ENCODE peak calls at places on chromosomes 6 and 20, in eight cellular contexts. M is stomach, W is upper lobe of right lung, H is AG09319, T is endodermal cell, C is right atrium auricular region, D is GM10248, Z is A549. V is an unnamed sample.

GRCh38 chr6:150250826-150251225 is 108.0 kb downstream of the PPP1R14C start:
- DNase-seq in M (no peak), W (no peak), H (no peak), T (peak), C (no peak), D (no peak), Z (no peak), V (peak)

GRCh38 chr6:111515259-111515658 is 32.2 kb upstream of the REV3L start:
- DNase-seq in M (no peak), W (no peak), H (no peak), T (no peak), C (no peak), D (no peak), Z (no peak), V (no peak)

GRCh38 chr6:52261229-52261628 is 16.9 kb upstream of the IL17F start:
- DNase-seq in M (no peak), W (no peak), H (peak), T (no peak), C (no peak), D (no peak), Z (no peak), V (no peak)

GRCh38 chr6:47116616-47117015 is 74.5 kb upstream of the ADGRF1 start:
- DNase-seq in M (no peak), W (no peak), H (no peak), T (no peak), C (no peak), D (no peak), Z (no peak), V (no peak)

GRCh38 chr6:82651845-82652333 is 288.3 kb downstream of the TPBG start:
- DNase-seq in M (no peak), W (no peak), H (no peak), T (no peak), C (no peak), D (no peak), Z (no peak), V (no peak)

GRCh38 chr6:27168586-27169443 is 78.7 kb upstream of the PRSS16 start:
- DNase-seq in M (no peak), W (no peak), H (no peak), T (no peak), C (no peak), D (no peak), Z (no peak), V (no peak)

GRCh38 chr6:143621876-143622605 is 55.7 kb upstream of the PHACTR2 start:
- DNase-seq in M (no peak), W (no peak), H (no peak), T (no peak), C (no peak), D (no peak), Z (no peak), V (no peak)

GRCh38 chr6:33984466-33985332 is 161.2 kb downstream of the GRM4 start:
- DNase-seq in M (peak), W (peak), H (no peak), T (peak), C (no peak), D (no peak), Z (no peak), V (no peak)

GRCh38 chr6:139308936-139309603 is 17.3 kb upstream of the TXLNB start:
- DNase-seq in M (peak), W (no peak), H (no peak), T (no peak), C (no peak), D (no peak), Z (no peak), V (no peak)

GRCh38 chr20:42041000-42041565 is 422.9 kb upstream of the CHD6 start:
- DNase-seq in M (no peak), W (no peak), H (no peak), T (peak), C (no peak), D (no peak), Z (no peak), V (no peak)

GRCh38 chr6:168390746-168391400 is 50.1 kb upstream of the SMOC2 start:
- DNase-seq in M (peak), W (peak), H (no peak), T (no peak), C (no peak), D (no peak), Z (no peak), V (no peak)

GRCh38 chr20:1904160-1904559 is 9.0 kb downstream of the SIRPA start:
- DNase-seq in M (no peak), W (no peak), H (no peak), T (no peak), C (no peak), D (no peak), Z (no peak), V (no peak)

GRCh38 chr6:15400572-15401004 is 154.7 kb downstream of the JARID2 start:
- DNase-seq in M (no peak), W (peak), H (no peak), T (peak), C (peak), D (peak), Z (peak), V (peak)

GRCh38 chr6:138593100-138593877 is 94.0 kb upstream of the NHSL1 start:
- DNase-seq in M (peak), W (no peak), H (peak), T (peak), C (peak), D (peak), Z (peak), V (no peak)

GRCh38 chr20:2599265-2600060 is 53.0 kb upstream of the NOP56 start:
- DNase-seq in M (no peak), W (no peak), H (no peak), T (peak), C (no peak), D (no peak), Z (no peak), V (peak)

GRCh38 chr20:52305843-52306242 is 114.3 kb upstream of the ZFP64 start:
- DNase-seq in M (no peak), W (no peak), H (no peak), T (no peak), C (no peak), D (no peak), Z (no peak), V (no peak)

GRCh38 chr20:58867211-58867610 is 14.7 kb downstream of the GNAS start:
- DNase-seq in M (no peak), W (no peak), H (no peak), T (no peak), C (no peak), D (no peak), Z (no peak), V (no peak)

GRCh38 chr6:137373296-137373695 is 120.9 kb downstream of the OLIG3 start:
- DNase-seq in M (no peak), W (no peak), H (no peak), T (no peak), C (no peak), D (no peak), Z (no peak), V (no peak)

GRCh38 chr6:137372532-137372931 is 121.7 kb downstream of the OLIG3 start:
- DNase-seq in M (no peak), W (no peak), H (no peak), T (no peak), C (no peak), D (no peak), Z (no peak), V (no peak)

GRCh38 chr6:137369135-137369534 is 125.1 kb downstream of the OLIG3 start:
- DNase-seq in M (no peak), W (no peak), H (no peak), T (no peak), C (no peak), D (no peak), Z (no peak), V (no peak)

GRCh38 chr6:137370871-137371633 is 123.1 kb downstream of the OLIG3 start:
- DNase-seq in M (no peak), W (no peak), H (no peak), T (no peak), C (no peak), D (peak), Z (peak), V (no peak)

DNA sequence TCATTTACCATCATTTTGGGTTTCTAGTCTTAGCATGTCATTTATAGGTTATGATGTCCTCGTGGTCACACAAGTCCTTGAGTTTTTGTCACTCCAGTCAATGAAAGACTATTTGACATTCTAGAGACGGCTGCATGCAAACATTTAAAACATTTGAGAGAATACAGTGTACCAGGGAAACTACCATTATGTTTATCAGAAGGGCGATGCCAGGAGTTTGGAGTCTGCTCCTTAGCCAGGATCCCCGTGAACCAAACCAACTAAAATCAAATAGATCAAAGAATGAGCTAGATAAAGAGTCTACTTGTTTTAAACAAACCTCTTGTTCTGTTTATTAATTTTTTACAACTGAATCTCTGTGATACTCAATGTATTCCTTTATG is 122.6 kb downstream of the OLIG3 start:
- DNase-seq in M (no peak), W (no peak), H (no peak), T (no peak), C (no peak), D (no peak), Z (no peak), V (no peak)
- TF ChIP-seq CTCF in M (no peak), W (no peak), H (no peak), T (no peak), C (no peak), D (no peak), Z (no peak), V (peak)

GRCh38 chr20:44401052-44401769 is 45.7 kb downstream of the HNF4A start:
- DNase-seq in M (no peak), W (no peak), H (no peak), T (peak), C (no peak), D (no peak), Z (no peak), V (no peak)
- TF ChIP-seq CTCF in M (no peak), W (no peak), H (no peak), T (no peak), C (no peak), D (no peak), Z (no peak), V (no peak)

GRCh38 chr6:701696-702479 is 8.9 kb upstream of the EXOC2 start:
- DNase-seq in M (no peak), W (no peak), H (no peak), T (peak), C (no peak), D (no peak), Z (no peak), V (peak)
- TF ChIP-seq CTCF in M (no peak), W (no peak), H (no peak), T (peak), C (no peak), D (no peak), Z (no peak), V (no peak)

DNA sequence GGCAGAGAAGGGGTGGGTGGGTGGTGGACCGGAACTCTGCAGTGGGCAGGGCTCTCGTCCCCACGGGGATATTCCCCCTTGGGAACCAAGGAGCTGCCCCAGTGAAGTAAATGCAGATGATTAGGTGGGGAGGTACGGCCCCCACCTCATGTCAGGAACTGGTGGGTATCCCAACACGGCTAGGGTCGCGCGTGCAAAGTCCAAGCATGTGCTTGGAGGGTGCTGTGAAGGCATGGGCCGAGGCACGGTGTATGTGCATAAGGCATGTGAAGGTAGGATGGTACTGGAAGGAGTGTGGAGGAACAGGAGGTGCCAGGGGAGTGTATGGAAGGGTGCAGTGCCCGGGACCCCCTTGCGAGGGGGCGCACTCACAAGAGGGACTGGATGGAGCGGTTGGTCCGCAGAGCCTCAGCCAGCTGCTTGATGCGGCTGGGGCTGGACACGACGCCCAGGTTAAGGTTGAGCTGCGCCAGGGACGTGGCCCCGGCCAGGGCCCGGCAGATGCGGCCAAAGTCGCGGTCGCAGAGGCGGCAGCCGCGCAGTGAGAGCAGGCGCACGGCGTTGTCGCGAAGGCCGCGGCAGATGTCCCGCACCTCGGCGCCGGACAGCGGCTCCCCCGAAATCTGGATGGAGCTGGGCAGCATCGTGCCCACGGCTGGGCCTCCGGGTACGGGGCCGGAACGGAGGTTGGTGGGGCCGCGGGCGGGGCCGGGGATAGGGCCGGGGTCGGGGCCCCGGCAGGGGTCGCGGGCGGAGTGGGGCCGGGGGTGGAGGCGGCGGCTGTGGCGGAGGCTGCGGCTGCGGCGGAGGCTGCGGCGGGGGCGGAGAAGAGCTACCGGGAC is 783 bp downstream of the LRRC73 start:
- DNase-seq in M (no peak), W (no peak), H (no peak), T (peak), C (no peak), D (no peak), Z (no peak), V (peak)
- TF ChIP-seq CTCF in M (no peak), W (no peak), H (no peak), T (no peak), C (no peak), D (no peak), Z (no peak), V (no peak)

GRCh38 chr20:34085544-34086040 is 26.5 kb downstream of the EIF2S2 start:
- DNase-seq in M (no peak), W (no peak), H (no peak), T (no peak), C (no peak), D (no peak), Z (no peak), V (no peak)

GRCh38 chr20:34083137-34083536 is 28.9 kb downstream of the EIF2S2 start:
- DNase-seq in M (peak), W (peak), H (peak), T (no peak), C (peak), D (no peak), Z (peak), V (no peak)

GRCh38 chr20:34083781-34084180 is 28.3 kb downstream of the EIF2S2 start:
- DNase-seq in M (no peak), W (no peak), H (no peak), T (no peak), C (no peak), D (no peak), Z (no peak), V (no peak)

GRCh38 chr20:34082232-34082887 is 29.7 kb downstream of the EIF2S2 start:
- DNase-seq in M (no peak), W (no peak), H (no peak), T (no peak), C (no peak), D (no peak), Z (no peak), V (no peak)

DNA sequence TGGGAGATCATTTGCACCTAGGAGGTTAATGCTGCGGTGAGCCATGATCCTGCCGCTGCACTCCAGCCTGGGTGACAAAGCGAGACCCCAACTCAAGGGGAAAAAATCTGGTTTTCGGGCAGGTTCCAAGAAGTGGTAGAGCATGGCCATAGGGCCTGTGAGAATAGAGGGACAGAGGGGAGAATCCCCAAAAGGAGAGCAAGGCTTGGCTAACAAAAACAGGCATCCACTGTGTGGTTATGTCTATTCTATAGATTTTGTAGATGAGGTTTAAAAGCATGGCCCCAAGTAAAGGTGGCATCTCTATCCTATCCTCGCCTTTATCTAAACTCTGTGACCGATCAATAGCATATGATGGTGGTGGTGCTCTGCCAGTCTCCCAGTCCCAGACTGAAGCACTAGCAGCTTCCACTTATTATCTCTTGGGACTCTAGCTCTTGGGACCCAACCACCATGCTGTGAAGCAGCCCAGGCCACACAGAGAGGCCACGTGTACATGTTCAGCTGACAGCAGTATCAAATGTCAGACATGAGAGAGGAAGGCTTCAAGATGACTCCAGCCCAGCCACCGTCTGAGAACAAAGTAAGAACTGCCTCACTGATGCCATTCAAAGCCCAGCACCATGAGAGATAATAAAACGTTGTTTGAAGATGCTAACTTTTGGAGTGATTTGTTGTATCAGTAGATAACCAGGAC is 27.7 kb downstream of the EIF2S2 start:
- DNase-seq in M (no peak), W (no peak), H (no peak), T (no peak), C (no peak), D (no peak), Z (no peak), V (no peak)
- TF ChIP-seq CTCF in M (no peak), W (no peak), H (no peak), T (no peak), C (no peak), D (no peak), Z (no peak), V (no peak)

GRCh38 chr20:40706977-40707582 is 18.0 kb upstream of the MAFB start:
- DNase-seq in M (no peak), W (no peak), H (no peak), T (peak), C (no peak), D (no peak), Z (peak), V (peak)
- TF ChIP-seq CTCF in M (no peak), W (peak), H (no peak), T (peak), C (no peak), D (no peak), Z (no peak), V (no peak)